ENCODE peak calls at places on chromosomes 1 and 21, in eight cellular contexts. K is esophagus squamous epithelium, E is lower leg skin, X is GM12892, H is gastrocnemius medialis, Z is adrenal gland, U is suprapubic skin, O is uterus. V is an unnamed sample.

GRCh38 chr1:6703016-6703415 is 1.4 kb upstream of the DNAJC11 start:
- DNase-seq in K (no peak), E (no peak), X (no peak), H (no peak), Z (no peak), U (no peak), O (no peak), V (no peak)

GRCh38 chr1:3319874-3320245 is 134.6 kb upstream of the ARHGEF16 start:
- DNase-seq in K (no peak), E (no peak), X (no peak), H (no peak), Z (peak), U (no peak), O (no peak), V (peak)

GRCh38 chr1:232385221-232385620 is 244.7 kb downstream of the SIPA1L2 start:
- DNase-seq in K (no peak), E (no peak), X (no peak), H (no peak), Z (no peak), U (no peak), O (no peak), V (no peak)

GRCh38 chr1:179029293-179029692 is 3.6 kb downstream of the FAM20B start:
- DNase-seq in K (no peak), E (no peak), X (no peak), H (no peak), Z (no peak), U (no peak), O (no peak), V (no peak)

GRCh38 chr1:20575544-20576056 is 13.3 kb upstream of the CDA start:
- DNase-seq in K (no peak), E (no peak), X (no peak), H (no peak), Z (no peak), U (no peak), O (no peak), V (no peak)

GRCh38 chr1:211196880-211197279 is 62.3 kb upstream of the RCOR3 start:
- DNase-seq in K (no peak), E (no peak), X (no peak), H (no peak), Z (no peak), U (no peak), O (no peak), V (no peak)

GRCh38 chr1:107430540-107431228 is 289.8 kb downstream of the NTNG1 start:
- DNase-seq in K (no peak), E (no peak), X (no peak), H (no peak), Z (peak), U (no peak), O (no peak), V (peak)

GRCh38 chr1:220084460-220084859 is 5.1 kb downstream of the BPNT1 start:
- DNase-seq in K (no peak), E (no peak), X (no peak), H (no peak), Z (no peak), U (no peak), O (no peak), V (no peak)

GRCh38 chr1:97017895-97018294 is 296.3 kb downstream of the PTBP2 start:
- DNase-seq in K (no peak), E (no peak), X (no peak), H (no peak), Z (no peak), U (no peak), O (no peak), V (no peak)

GRCh38 chr1:205926213-205926612 is 17.0 kb downstream of the SLC26A9 start:
- DNase-seq in K (no peak), E (no peak), X (no peak), H (no peak), Z (no peak), U (no peak), O (no peak), V (no peak)

GRCh38 chr21:45162809-45163208 is 88.4 kb downstream of the ADARB1 start:
- DNase-seq in K (no peak), E (no peak), X (no peak), H (no peak), Z (no peak), U (no peak), O (no peak), V (no peak)

GRCh38 chr1:11787251-11787803 is 18.4 kb downstream of the MTHFR start:
- DNase-seq in K (no peak), E (no peak), X (no peak), H (peak), Z (peak), U (peak), O (peak), V (peak)

GRCh38 chr1:158246650-158247049 is 7.6 kb upstream of the CD1A start:
- DNase-seq in K (no peak), E (no peak), X (no peak), H (no peak), Z (no peak), U (no peak), O (no peak), V (no peak)

GRCh38 chr1:186112280-186112679 is 262.8 kb downstream of the TPR start:
- DNase-seq in K (no peak), E (no peak), X (no peak), H (no peak), Z (no peak), U (no peak), O (no peak), V (no peak)

GRCh38 chr1:107019166-107019565 is 37.3 kb upstream of the PRMT6 start:
- DNase-seq in K (no peak), E (no peak), X (no peak), H (no peak), Z (no peak), U (no peak), O (no peak), V (no peak)

GRCh38 chr1:23023174-23023573 is 3.9 kb downstream of the KDM1A start:
- DNase-seq in K (no peak), E (no peak), X (no peak), H (no peak), Z (no peak), U (no peak), O (no peak), V (no peak)

GRCh38 chr1:8551613-8552093 is 233.7 kb downstream of the SLC45A1 start:
- DNase-seq in K (no peak), E (no peak), X (no peak), H (no peak), Z (no peak), U (no peak), O (no peak), V (no peak)

GRCh38 chr21:45451771-45452182 is 46.8 kb downstream of the COL18A1 start:
- DNase-seq in K (no peak), E (no peak), X (no peak), H (no peak), Z (no peak), U (no peak), O (no peak), V (no peak)

GRCh38 chr1:228273720-228274451 is 66.0 kb downstream of the OBSCN start:
- DNase-seq in K (no peak), E (no peak), X (no peak), H (no peak), Z (no peak), U (no peak), O (no peak), V (no peak)

GRCh38 chr1:194227157-194227556 is 1040.7 kb upstream of the B3GALT2 start:
- DNase-seq in K (no peak), E (no peak), X (no peak), H (no peak), Z (no peak), U (no peak), O (no peak), V (no peak)

GRCh38 chr1:18998016-18998724 is 41.7 kb upstream of the IFFO2 start:
- DNase-seq in K (no peak), E (no peak), X (no peak), H (peak), Z (no peak), U (no peak), O (no peak), V (no peak)

GRCh38 chr21:17848228-17848627 is 29.1 kb upstream of the C21orf91 start:
- DNase-seq in K (no peak), E (peak), X (peak), H (peak), Z (peak), U (peak), O (peak), V (peak)

GRCh38 chr1:180185281-180185680 is 30.6 kb downstream of the QSOX1 start:
- DNase-seq in K (no peak), E (no peak), X (no peak), H (no peak), Z (no peak), U (peak), O (no peak), V (no peak)

GRCh38 chr1:192747305-192747704 is 61.5 kb upstream of the RGS2 start:
- DNase-seq in K (no peak), E (no peak), X (no peak), H (no peak), Z (no peak), U (no peak), O (no peak), V (no peak)

GRCh38 chr1:39969048-39969447 is 14.1 kb downstream of the MFSD2A start:
- DNase-seq in K (no peak), E (no peak), X (no peak), H (no peak), Z (no peak), U (no peak), O (no peak), V (no peak)

GRCh38 chr1:9321480-9321849 is 28.8 kb downstream of the SPSB1 start:
- DNase-seq in K (no peak), E (no peak), X (no peak), H (no peak), Z (peak), U (no peak), O (no peak), V (no peak)

GRCh38 chr1:181179980-181180964 is 91.8 kb downstream of the IER5 start:
- DNase-seq in K (no peak), E (no peak), X (no peak), H (peak), Z (no peak), U (no peak), O (peak), V (peak)

GRCh38 chr1:47767741-47768100 is 229.5 kb downstream of the TRABD2B start:
- DNase-seq in K (no peak), E (no peak), X (no peak), H (no peak), Z (no peak), U (no peak), O (no peak), V (no peak)

GRCh38 chr1:197391303-197392226 is 123.5 kb downstream of the CRB1 start:
- DNase-seq in K (no peak), E (no peak), X (no peak), H (no peak), Z (no peak), U (no peak), O (no peak), V (no peak)

GRCh38 chr1:230517786-230518185 is 91.7 kb upstream of the PGBD5 start:
- DNase-seq in K (no peak), E (no peak), X (no peak), H (peak), Z (no peak), U (no peak), O (no peak), V (no peak)

GRCh38 chr1:30757196-30757949 is at the start of gene LAPTM5:
- DNase-seq in K (no peak), E (peak), X (no peak), H (peak), Z (peak), U (peak), O (peak), V (no peak)

GRCh38 chr1:45643978-45644377 is 20.1 kb upstream of the CCDC17 start:
- DNase-seq in K (no peak), E (no peak), X (no peak), H (no peak), Z (no peak), U (no peak), O (no peak), V (no peak)

GRCh38 chr1:45643341-45643740 is 19.5 kb upstream of the CCDC17 start:
- DNase-seq in K (no peak), E (no peak), X (no peak), H (no peak), Z (no peak), U (no peak), O (no peak), V (no peak)

GRCh38 chr1:45644661-45645060 is 20.8 kb upstream of the CCDC17 start:
- DNase-seq in K (no peak), E (no peak), X (no peak), H (no peak), Z (no peak), U (no peak), O (no peak), V (no peak)

DNA sequence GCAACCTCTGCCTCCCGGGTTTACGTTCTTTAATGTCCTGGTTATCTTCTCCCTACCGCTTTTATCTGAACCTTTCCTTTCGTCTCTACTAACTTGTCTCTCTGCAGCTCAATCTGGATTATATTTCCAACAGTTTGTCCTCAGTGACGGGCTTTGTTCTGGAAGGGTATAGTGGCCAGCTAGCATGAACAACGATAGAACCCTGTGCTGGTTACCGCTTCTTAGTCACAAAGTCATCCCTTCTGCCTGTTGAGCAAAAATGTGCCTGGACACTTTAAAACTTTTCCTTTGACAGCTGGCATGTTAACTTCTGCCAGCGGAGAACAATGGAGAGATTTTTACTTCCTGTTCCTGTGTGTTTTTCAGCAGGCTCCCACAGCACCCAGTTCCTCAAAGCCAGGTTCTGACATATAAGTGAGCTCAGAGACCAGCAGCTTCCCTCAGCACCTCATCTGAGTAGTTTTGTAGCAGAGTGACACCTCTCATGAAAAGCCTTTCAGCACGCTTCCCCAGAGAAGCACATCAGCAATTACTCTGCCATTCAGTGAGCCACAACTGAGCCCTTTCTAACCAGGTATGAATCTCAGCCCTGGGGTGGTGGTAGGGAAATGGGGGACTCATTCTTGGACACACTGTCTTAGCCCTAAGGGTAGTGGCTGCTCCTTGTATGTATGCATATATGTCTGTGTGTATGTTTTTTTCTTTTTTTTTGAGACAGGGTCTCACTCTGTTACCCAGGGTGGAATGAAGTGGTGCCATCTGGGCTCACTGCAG is 23.6 kb upstream of the CCDC17 start:
- DNase-seq in K (no peak), E (no peak), X (no peak), H (no peak), Z (no peak), U (no peak), O (no peak), V (no peak)
- TF ChIP-seq POLR2A in K (no peak), E (no peak), X (no peak), H (no peak), Z (no peak), U (no peak), O (no peak), V (no peak)

DNA sequence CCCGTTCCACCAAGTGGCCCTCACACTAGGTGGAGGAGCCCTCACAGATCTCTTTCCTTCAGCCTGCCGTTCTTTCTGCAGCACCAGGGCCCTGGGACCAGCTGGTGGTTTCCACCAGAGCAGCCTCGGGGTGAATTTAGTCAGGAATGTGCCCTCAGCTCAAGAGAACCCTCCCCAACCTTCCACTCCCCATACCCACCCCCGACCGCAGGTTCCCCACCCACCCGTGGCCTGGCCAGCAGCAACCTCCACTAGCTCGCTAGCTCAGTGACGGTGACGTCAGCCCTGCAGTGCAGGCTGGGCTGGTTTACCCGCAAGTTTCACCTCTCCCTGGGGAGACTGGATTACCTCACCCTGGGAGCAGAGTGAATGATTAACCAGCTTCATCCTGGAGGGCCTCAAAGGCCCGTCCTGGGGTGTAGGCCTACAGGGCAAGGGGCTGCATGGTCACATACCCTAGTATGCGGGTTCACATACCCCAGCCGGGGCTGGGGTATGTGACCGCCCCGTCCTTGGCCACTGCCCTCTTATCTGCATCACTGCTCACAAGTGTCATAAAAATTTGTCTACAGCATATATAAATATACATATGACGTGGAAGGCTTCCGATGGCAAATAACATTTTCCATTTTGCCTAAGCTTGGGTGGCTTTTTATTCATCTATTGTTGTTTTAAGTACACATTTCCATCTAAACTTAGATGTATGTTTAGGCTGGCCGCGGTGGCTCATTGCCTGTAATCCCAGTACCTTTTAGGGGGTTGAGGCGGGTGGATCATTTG is 24.5 kb downstream of the ELF3 start:
- DNase-seq in K (no peak), E (peak), X (no peak), H (peak), Z (peak), U (peak), O (peak), V (peak)
- TF ChIP-seq POLR2A in K (no peak), E (no peak), X (no peak), H (no peak), Z (no peak), U (no peak), O (no peak), V (no peak)

GRCh38 chr1:17596651-17597509 is 57.4 kb downstream of the ARHGEF10L start:
- DNase-seq in K (no peak), E (no peak), X (no peak), H (no peak), Z (no peak), U (no peak), O (no peak), V (no peak)
- TF ChIP-seq POLR2A in K (no peak), E (no peak), X (no peak), H (no peak), Z (no peak), U (no peak), O (no peak), V (no peak)

GRCh38 chr21:38806942-38807284 is 1.2 kb downstream of the ETS2 start:
- DNase-seq in K (no peak), E (no peak), X (no peak), H (no peak), Z (no peak), U (no peak), O (no peak), V (no peak)
- TF ChIP-seq POLR2A in K (no peak), E (no peak), X (no peak), H (no peak), Z (peak), U (no peak), O (no peak), V (no peak)

DNA sequence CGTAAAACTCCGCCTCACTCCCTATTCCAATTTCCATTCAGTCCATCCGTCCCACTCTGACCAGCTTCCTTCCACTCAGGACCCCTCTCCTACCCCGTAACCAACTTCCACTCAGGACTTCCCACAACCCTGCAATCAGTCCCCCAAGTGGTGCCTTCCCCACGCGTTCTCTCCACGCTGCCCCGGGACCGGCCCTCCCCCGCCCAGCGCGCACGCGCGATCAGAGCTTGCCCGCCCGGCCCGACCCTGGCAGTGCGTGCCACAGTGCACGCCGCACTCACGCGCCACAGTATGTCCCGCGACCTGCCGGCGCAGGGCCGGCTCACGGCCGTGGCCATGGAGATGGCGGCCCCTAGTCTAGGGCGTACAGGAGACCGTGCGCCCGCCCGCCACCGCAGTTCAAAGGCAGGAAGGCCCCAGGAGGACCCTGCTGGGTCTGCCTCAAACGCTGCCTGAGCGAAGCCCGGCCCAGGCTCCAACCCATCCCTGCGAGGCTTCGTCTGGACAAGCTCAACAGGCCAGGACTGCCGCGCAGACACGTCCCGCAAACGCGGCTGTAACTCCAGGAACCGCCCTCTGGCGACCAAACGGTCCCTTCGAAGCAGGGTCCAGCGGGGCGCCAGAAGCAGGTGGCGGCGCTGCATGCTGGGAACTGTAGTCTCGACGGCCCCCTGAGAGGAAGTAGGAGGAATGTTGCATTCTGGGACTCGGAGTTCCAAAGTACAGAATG is at the start of gene NDC1:
- DNase-seq in K (peak), E (peak), X (peak), H (peak), Z (peak), U (peak), O (peak), V (peak)
- TF ChIP-seq POLR2A in K (no peak), E (no peak), X (peak), H (peak), Z (peak), U (no peak), O (no peak), V (peak)

GRCh38 chr21:34990842-34991241 is 58.3 kb downstream of the RUNX1 start:
- DNase-seq in K (no peak), E (no peak), X (no peak), H (no peak), Z (no peak), U (no peak), O (no peak), V (no peak)
- TF ChIP-seq POLR2A in K (no peak), E (no peak), X (no peak), H (no peak), Z (no peak), U (no peak), O (no peak), V (no peak)

GRCh38 chr1:201703646-201704438 is 125.1 kb upstream of the IPO9 start:
- DNase-seq in K (no peak), E (peak), X (peak), H (peak), Z (peak), U (peak), O (peak), V (peak)
- TF ChIP-seq POLR2A in K (no peak), E (no peak), X (no peak), H (no peak), Z (no peak), U (no peak), O (no peak), V (no peak)

GRCh38 chr1:42817976-42818375 is 779 bp upstream of the SVBP start:
- DNase-seq in K (no peak), E (no peak), X (no peak), H (no peak), Z (no peak), U (no peak), O (no peak), V (no peak)
- TF ChIP-seq POLR2A in K (no peak), E (no peak), X (no peak), H (no peak), Z (no peak), U (no peak), O (no peak), V (no peak)

GRCh38 chr1:234605983-234606730 is 3.8 kb downstream of the IRF2BP2 start:
- DNase-seq in K (no peak), E (peak), X (no peak), H (peak), Z (peak), U (no peak), O (no peak), V (no peak)
- TF ChIP-seq POLR2A in K (no peak), E (no peak), X (peak), H (peak), Z (peak), U (no peak), O (no peak), V (peak)